ENCODE peak calls at places on chromosomes 2 and 18, in seven cellular contexts. I is HCT116, E is right lobe of liver, V is AG10803, U is breast epithelium, X is A549, B is cardiac muscle cell. R is an unnamed sample.

GRCh38 chr2:102080451-102081054 is 62.0 kb upstream of the IL1R1 start:
- DNase-seq in B (peak; percentile 52), U (no peak), E (no peak), I (peak; percentile 41), V (peak; percentile 73), X (no peak), R (peak; percentile 54)

GRCh38 chr2:226427538-226428307 is 371.9 kb downstream of the IRS1 start:
- DNase-seq in E (no peak), B (peak; percentile 80), X (peak; percentile 17), V (peak; percentile 92), I (peak; percentile 62), U (no peak), R (peak; percentile 96)

GRCh38 chr2:215476424-215476823 is 40.6 kb upstream of the FN1 start:
- DNase-seq in E (no peak), I (no peak), B (no peak), X (no peak), U (no peak), V (peak; percentile 45), R (peak; percentile 60)

GRCh38 chr2:2831656-2832055 is 500.6 kb upstream of the MYT1L start:
- DNase-seq in V (no peak), X (no peak), E (no peak), I (no peak), U (no peak), B (no peak), R (no peak)

GRCh38 chr2:110747522-110748488 is 15.4 kb downstream of the ACOXL start:
- DNase-seq in E (no peak), I (no peak), U (no peak), V (no peak), X (no peak), B (no peak), R (no peak)

GRCh38 chr2:101114815-101115214 is 36.4 kb downstream of the TBC1D8 start:
- DNase-seq in X (no peak), I (no peak), V (no peak), B (no peak), E (no peak), U (no peak), R (no peak)

GRCh38 chr2:126657146-126657635 is 1.2 kb downstream of the GYPC start:
- DNase-seq in B (peak; percentile 96), I (no peak), X (no peak), V (peak; percentile 92), E (no peak), U (peak; percentile 31), R (peak; percentile 88)

GRCh38 chr2:52844701-52845423 is 922.7 kb upstream of the CHAC2 start:
- DNase-seq in X (no peak), E (no peak), U (no peak), B (no peak), I (no peak), V (no peak), R (peak; percentile 8)

GRCh38 chr2:23453936-23454460 is 69.0 kb downstream of the KLHL29 start:
- DNase-seq in E (no peak), U (no peak), B (no peak), V (no peak), X (no peak), I (no peak), R (no peak)

GRCh38 chr2:38533757-38534545 is 68.8 kb downstream of the HNRNPLL start:
- DNase-seq in U (no peak), B (no peak), I (no peak), V (no peak), X (no peak), E (no peak), R (no peak)

GRCh38 chr2:50535971-50536759 is 495.8 kb downstream of the NRXN1 start:
- DNase-seq in U (no peak), I (peak; percentile 10), V (no peak), B (peak; percentile 51), E (no peak), X (no peak), R (peak; percentile 41)

GRCh38 chr2:112262876-112263275 is 8.0 kb upstream of the ZC3H8 start:
- DNase-seq in U (no peak), E (no peak), X (no peak), I (no peak), B (no peak), V (no peak), R (no peak)

GRCh38 chr18:40159141-40160017 is 1795.7 kb upstream of the PIK3C3 start:
- DNase-seq in I (peak; percentile 16), X (no peak), E (no peak), B (peak; percentile 68), U (no peak), V (peak; percentile 21), R (peak; percentile 65)

GRCh38 chr2:205746408-205746785 is 64.1 kb downstream of the NRP2 start:
- DNase-seq in B (no peak), V (no peak), U (peak; percentile 44), E (no peak), I (no peak), X (no peak), R (no peak)

GRCh38 chr2:31151501-31151900 is 13.3 kb upstream of the GALNT14 start:
- DNase-seq in V (no peak), B (no peak), I (no peak), X (no peak), E (no peak), U (no peak), R (no peak)

GRCh38 chr2:231604101-231604684 is 11.5 kb downstream of the TEX44 start:
- DNase-seq in U (peak; percentile 48), X (peak; percentile 49), B (no peak), E (peak; percentile 70), V (no peak), I (no peak), R (no peak)

GRCh38 chr2:3487028-3487425 is 32.3 kb downstream of the ADI1 start:
- DNase-seq in V (no peak), X (no peak), I (no peak), U (no peak), E (no peak), B (no peak), R (no peak)

GRCh38 chr2:140643761-140644187 is 1487.0 kb downstream of the LRP1B start:
- DNase-seq in U (no peak), I (no peak), B (peak; percentile 63), X (peak; percentile 25), V (peak; percentile 1), E (no peak), R (peak; percentile 55)

GRCh38 chr2:68589963-68590362 is 53.4 kb upstream of the PROKR1 start:
- DNase-seq in B (peak; percentile 36), E (no peak), X (no peak), U (no peak), I (no peak), V (no peak), R (peak; percentile 44)

GRCh38 chr2:217979151-217979811 is 23.5 kb downstream of the TNS1 start:
- DNase-seq in X (no peak), E (no peak), V (peak; percentile 70), U (no peak), I (no peak), B (peak; percentile 48), R (peak; percentile 42)

GRCh38 chr2:235098273-235098672 is 146.5 kb downstream of the SH3BP4 start:
- DNase-seq in X (peak; percentile 41), B (no peak), U (no peak), I (no peak), V (no peak), E (no peak), R (no peak)

GRCh38 chr18:12312936-12313335 is 4.9 kb downstream of the TUBB6 start:
- DNase-seq in V (peak; percentile 67), X (no peak), U (no peak), B (peak; percentile 79), I (no peak), E (no peak), R (no peak)

GRCh38 chr2:70391259-70391658 is 89.4 kb upstream of the FAM136A start:
- DNase-seq in X (no peak), E (no peak), B (no peak), I (no peak), V (no peak), U (no peak), R (no peak)

GRCh38 chr2:55555977-55556376 is 36.5 kb downstream of the CFAP36 start:
- DNase-seq in E (no peak), B (peak; percentile 57), V (peak; percentile 33), U (no peak), I (no peak), X (no peak), R (peak; percentile 44)

GRCh38 chr2:191359186-191359585 is 114.0 kb downstream of the MYO1B start:
- DNase-seq in U (no peak), X (no peak), V (no peak), I (no peak), B (no peak), E (no peak), R (peak; percentile 36)

GRCh38 chr18:34322365-34323289 is 97.9 kb upstream of the NOL4 start:
- DNase-seq in I (peak; percentile 1), V (peak; percentile 47), U (no peak), B (peak; percentile 61), X (no peak), E (peak; percentile 57), R (peak; percentile 74)

GRCh38 chr2:167264380-167264779 is 376.1 kb downstream of the XIRP2 start:
- DNase-seq in I (no peak), B (peak; percentile 21), E (no peak), X (no peak), U (no peak), V (no peak), R (peak; percentile 11)

GRCh38 chr18:755506-755905 is 43.1 kb upstream of the ENOSF1 start:
- DNase-seq in X (no peak), I (no peak), B (no peak), E (no peak), V (no peak), U (no peak), R (no peak)

GRCh38 chr18:75041586-75041985 is 167.4 kb downstream of the PTGR3 start:
- DNase-seq in I (peak; percentile 23), E (no peak), V (peak; percentile 13), B (peak; percentile 43), U (no peak), X (peak; percentile 15), R (peak; percentile 53)
- TF ChIP-seq CTCF in I (peak; percentile 66), E (peak; percentile 46), V (peak; percentile 54), B (peak; percentile 49), U (no peak), X (peak; percentile 36), R (peak; percentile 34)

GRCh38 chr2:170140561-170140960 is 37.4 kb upstream of the MYO3B start:
- DNase-seq in U (no peak), X (no peak), E (no peak), V (no peak), B (no peak), I (no peak), R (no peak)
- H3K4me3 ChIP-seq in U (no peak overlapping the region), X (no peak overlapping the region), E (no peak overlapping the region), V (no peak overlapping the region), B (no peak overlapping the region), I (no peak overlapping the region), R (no peak overlapping the region)

GRCh38 chr2:148317598-148317997 is 296.7 kb downstream of the MBD5 start:
- DNase-seq in U (no peak), B (no peak), V (no peak), X (no peak), E (no peak), I (no peak), R (no peak)
- TF ChIP-seq CTCF in U (no peak), B (no peak), V (no peak), X (no peak), E (no peak), I (no peak), R (no peak)

GRCh38 chr2:48755473-48755872 is at the start of gene LHCGR:
- DNase-seq in V (no peak), B (peak; percentile 40), X (no peak), I (no peak), E (peak; percentile 49), U (no peak), R (no peak)
- H3K4me3 ChIP-seq in V (no peak within 1 kb of the TSS), B (peak within 1 kb of the TSS; percentile 2), X (peak within 1 kb of the TSS; percentile 28), I (no peak within 1 kb of the TSS), E (no peak within 1 kb of the TSS), U (no peak within 1 kb of the TSS), R (no peak within 1 kb of the TSS)